ENCODE peak calls at places on chromosomes 16 and 17, in five cellular contexts. B is tibial artery; Z is BE2C; F is SK-N-SH; L is CD8-positive, alpha-beta T cell. S is an unnamed sample. For H3K36me3, the result is how much of the 10 kb centered on the place peaks cover.

GRCh38 chr16:35011-35775 is 18.2 kb downstream of the POLR3K start:
- DNase-seq in B (no peak), Z (no peak), F (no peak), L (no peak), S (no peak)

GRCh38 chr17:67390646-67391480 is 13.8 kb downstream of the PITPNC1 start:
- DNase-seq in B (no peak), Z (no peak), F (no peak), L (peak), S (peak)

GRCh38 chr17:72972263-72972951 is 120.1 kb downstream of the SLC39A11 start:
- DNase-seq in B (no peak), Z (no peak), F (no peak), L (no peak), S (no peak)

GRCh38 chr16:212999-213398 is 16.2 kb downstream of the LUC7L start:
- DNase-seq in B (no peak), Z (no peak), F (no peak), L (no peak), S (no peak)

GRCh38 chr17:49015924-49016774 is 19.0 kb downstream of the IGF2BP1 start:
- DNase-seq in B (no peak), Z (no peak), F (no peak), L (no peak), S (no peak)

GRCh38 chr17:72580321-72581127 is 459.7 kb downstream of the SOX9 start:
- DNase-seq in B (no peak), Z (no peak), F (no peak), L (no peak), S (no peak)

GRCh38 chr17:7992924-7993323 is 9.5 kb upstream of the GUCY2D start:
- DNase-seq in B (no peak), Z (no peak), F (no peak), L (no peak), S (no peak)

GRCh38 chr17:10141436-10141835 is 57.0 kb downstream of the GAS7 start:
- DNase-seq in B (no peak), Z (no peak), F (no peak), L (no peak), S (no peak)

GRCh38 chr17:7703584-7704574 is 1.1 kb upstream of the EFNB3 start:
- DNase-seq in B (no peak), Z (peak), F (peak), L (no peak), S (no peak)

GRCh38 chr17:17496189-17497064 is at the start of gene RASD1:
- DNase-seq in B (peak), Z (peak), F (peak), L (peak), S (peak)

GRCh38 chr16:30112197-30113030 is 923 bp downstream of the GDPD3 start:
- DNase-seq in B (peak), Z (peak), F (peak), L (no peak), S (no peak)

GRCh38 chr17:5630434-5630833 is 46.1 kb upstream of the NLRP1 start:
- DNase-seq in B (no peak), Z (no peak), F (no peak), L (no peak), S (no peak)

GRCh38 chr16:79081292-79082066 is 519.1 kb downstream of the MAF start:
- DNase-seq in B (no peak), Z (no peak), F (no peak), L (no peak), S (no peak)

GRCh38 chr17:50265212-50265611 is 9.1 kb upstream of the TMEM92 start:
- DNase-seq in B (peak), Z (no peak), F (peak), L (no peak), S (no peak)

GRCh38 chr17:67602974-67603373 is 114.8 kb upstream of the NOL11 start:
- DNase-seq in B (no peak), Z (peak), F (peak), L (peak), S (peak)

GRCh38 chr16:66705790-66706505 is 9.4 kb upstream of the CMTM4 start:
- DNase-seq in B (peak), Z (peak), F (no peak), L (no peak), S (no peak)

GRCh38 chr16:1712791-1713261 is 6.8 kb downstream of the MAPK8IP3 start:
- DNase-seq in B (no peak), Z (no peak), F (no peak), L (no peak), S (no peak)

GRCh38 chr17:19338031-19338990 is 24.2 kb downstream of the B9D1 start:
- DNase-seq in B (no peak), Z (peak), F (peak), L (peak), S (peak)

GRCh38 chr16:21560462-21560861 is 38.9 kb upstream of the METTL9 start:
- DNase-seq in B (no peak), Z (no peak), F (no peak), L (no peak), S (no peak)

GRCh38 chr17:64687959-64688358 is 25.9 kb upstream of the SMURF2 start:
- DNase-seq in B (no peak), Z (no peak), F (no peak), L (no peak), S (no peak)

GRCh38 chr17:72588961-72589360 is 468.1 kb downstream of the SOX9 start:
- DNase-seq in B (no peak), Z (peak), F (no peak), L (no peak), S (no peak)

GRCh38 chr17:35795007-35795870 is at the start of gene MMP28:
- DNase-seq in B (no peak), Z (peak), F (peak), L (no peak), S (no peak)

GRCh38 chr17:34781071-34781470 is 180.2 kb downstream of the CCT6B start:
- DNase-seq in B (no peak), Z (no peak), F (no peak), L (no peak), S (no peak)

GRCh38 chr17:72567774-72568173 is 447.0 kb downstream of the SOX9 start:
- DNase-seq in B (no peak), Z (peak), F (peak), L (no peak), S (no peak)

GRCh38 chr17:41769985-41770384 is 16.5 kb downstream of the JUP start:
- DNase-seq in B (no peak), Z (no peak), F (no peak), L (no peak), S (no peak)
- H3K36me3 ChIP-seq in B (half or more), Z (under half), F (under half), L (under half), S (under half)

DNA sequence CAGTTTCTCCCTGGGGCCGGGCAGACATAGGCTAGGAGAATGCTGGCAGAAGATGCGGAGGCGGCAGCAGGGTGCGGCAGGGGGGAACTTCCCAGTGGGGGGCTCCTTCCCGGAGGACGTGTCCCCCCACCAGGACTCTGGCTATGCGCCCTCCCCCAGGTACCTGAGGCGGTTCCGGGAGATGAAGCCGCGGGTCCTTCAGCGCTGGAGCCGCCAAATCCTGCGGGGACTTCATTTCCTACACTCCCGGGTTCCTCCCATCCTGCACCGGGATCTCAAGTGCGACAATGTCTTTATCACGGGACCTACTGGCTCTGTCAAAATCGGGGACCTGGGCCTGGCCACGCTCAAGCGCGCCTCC is 3.3 kb downstream of the WNK4 start:
- DNase-seq in B (no peak), Z (no peak), F (no peak), L (no peak), S (no peak)
- H3K36me3 ChIP-seq in B (under half), Z (under half), F (under half), L (under half), S (under half)

GRCh38 chr17:57369509-57369945 is 113.2 kb downstream of the MSI2 start:
- DNase-seq in B (no peak), Z (no peak), F (no peak), L (no peak), S (no peak)

GRCh38 chr17:57372156-57372555 is 115.8 kb downstream of the MSI2 start:
- DNase-seq in B (no peak), Z (no peak), F (no peak), L (no peak), S (no peak)

GRCh38 chr17:57368637-57369336 is 112.5 kb downstream of the MSI2 start:
- DNase-seq in B (no peak), Z (no peak), F (no peak), L (no peak), S (no peak)

GRCh38 chr17:57370051-57370581 is 113.8 kb downstream of the MSI2 start:
- DNase-seq in B (no peak), Z (no peak), F (peak), L (no peak), S (no peak)

DNA sequence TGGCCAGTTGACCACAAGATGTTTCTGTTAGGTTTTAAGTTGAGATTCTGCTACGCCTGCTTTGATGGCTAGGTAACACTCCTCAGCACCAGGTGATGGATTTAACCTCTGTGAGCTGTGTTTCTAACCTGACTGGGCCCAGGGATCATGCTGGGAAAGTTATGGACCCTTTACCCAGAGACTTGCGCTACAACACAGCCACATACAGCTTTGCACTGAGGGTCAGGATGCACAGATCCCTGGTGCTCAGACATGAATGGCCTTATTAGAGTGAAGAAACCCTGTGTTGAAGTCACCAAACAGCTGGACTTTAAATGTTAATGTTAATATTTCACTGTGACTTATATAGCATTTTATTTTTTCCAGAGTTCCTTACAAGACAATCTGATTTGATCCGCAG is 114.3 kb downstream of the MSI2 start:
- DNase-seq in B (no peak), Z (no peak), F (no peak), L (no peak), S (no peak)
- H3K36me3 ChIP-seq in B (under half), Z (under half), F (under half), L (under half), S (under half)

DNA sequence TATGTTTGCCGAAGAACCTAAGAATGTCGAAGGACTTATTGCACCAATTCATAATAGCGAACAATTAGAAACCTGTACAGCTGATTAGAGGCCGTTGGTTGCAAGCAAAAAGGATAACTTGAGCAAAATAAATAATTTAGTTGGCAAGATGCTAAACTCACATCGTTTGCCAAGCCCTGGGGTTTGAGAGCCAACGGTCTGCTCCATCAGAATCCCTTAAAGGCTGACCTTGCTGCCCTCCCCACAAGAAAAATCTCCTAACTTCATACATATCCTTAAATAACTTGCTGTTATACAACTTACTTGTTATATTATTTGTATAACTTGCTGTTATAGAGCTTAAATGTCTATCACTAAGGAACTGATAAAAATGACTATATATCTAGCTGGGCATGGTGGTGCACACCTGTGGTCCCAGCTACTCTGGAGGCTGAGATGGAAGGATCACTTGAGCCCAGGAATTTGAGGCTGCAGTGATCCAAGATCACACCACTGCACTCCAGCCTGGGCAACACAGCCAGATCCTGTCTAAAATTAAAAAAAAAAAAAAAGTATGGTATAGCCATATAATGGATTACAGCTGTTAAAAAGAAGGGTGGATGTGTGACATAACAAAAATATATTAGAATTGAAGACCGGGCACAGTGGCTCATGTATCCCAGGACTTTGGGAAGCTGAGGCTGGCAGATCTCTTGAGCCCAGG is 1.9 kb upstream of the TRIM37 start:
- DNase-seq in B (no peak), Z (no peak), F (no peak), L (no peak), S (no peak)
- H3K36me3 ChIP-seq in B (under half), Z (under half), F (under half), L (under half), S (under half)

DNA sequence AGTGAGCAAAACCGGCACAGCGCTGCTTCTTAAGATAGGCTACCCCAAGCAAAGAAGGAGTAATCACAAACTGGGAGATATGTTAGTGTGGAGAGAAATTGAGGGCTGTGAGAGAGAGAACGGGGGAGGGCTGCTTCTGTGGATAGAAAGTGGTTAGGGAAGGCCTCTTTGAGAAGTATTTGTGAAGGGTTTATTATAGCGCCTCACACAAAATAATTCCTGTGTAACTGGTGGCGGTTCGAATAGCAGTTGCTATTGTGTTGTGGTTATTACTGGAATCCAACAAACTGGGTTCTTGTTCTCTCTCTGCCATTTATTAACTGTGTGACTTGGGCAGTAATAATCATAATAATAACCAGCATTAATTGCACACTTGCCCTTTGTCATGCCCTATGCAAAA is 9.2 kb upstream of the CISD3 start:
- DNase-seq in B (no peak), Z (no peak), F (no peak), L (no peak), S (no peak)
- H3K36me3 ChIP-seq in B (half or more), Z (under half), F (half or more), L (under half), S (under half)

GRCh38 chr16:89304941-89305705 is 87.6 kb downstream of the ZNF778 start:
- DNase-seq in B (no peak), Z (no peak), F (no peak), L (no peak), S (no peak)

GRCh38 chr16:89300976-89301360 is 83.5 kb downstream of the ZNF778 start:
- DNase-seq in B (no peak), Z (no peak), F (no peak), L (no peak), S (no peak)

GRCh38 chr16:89303604-89304003 is 86.1 kb downstream of the ZNF778 start:
- DNase-seq in B (no peak), Z (no peak), F (no peak), L (no peak), S (no peak)

GRCh38 chr16:89307421-89307805 is 89.9 kb downstream of the ZNF778 start:
- DNase-seq in B (no peak), Z (no peak), F (no peak), L (no peak), S (no peak)

DNA sequence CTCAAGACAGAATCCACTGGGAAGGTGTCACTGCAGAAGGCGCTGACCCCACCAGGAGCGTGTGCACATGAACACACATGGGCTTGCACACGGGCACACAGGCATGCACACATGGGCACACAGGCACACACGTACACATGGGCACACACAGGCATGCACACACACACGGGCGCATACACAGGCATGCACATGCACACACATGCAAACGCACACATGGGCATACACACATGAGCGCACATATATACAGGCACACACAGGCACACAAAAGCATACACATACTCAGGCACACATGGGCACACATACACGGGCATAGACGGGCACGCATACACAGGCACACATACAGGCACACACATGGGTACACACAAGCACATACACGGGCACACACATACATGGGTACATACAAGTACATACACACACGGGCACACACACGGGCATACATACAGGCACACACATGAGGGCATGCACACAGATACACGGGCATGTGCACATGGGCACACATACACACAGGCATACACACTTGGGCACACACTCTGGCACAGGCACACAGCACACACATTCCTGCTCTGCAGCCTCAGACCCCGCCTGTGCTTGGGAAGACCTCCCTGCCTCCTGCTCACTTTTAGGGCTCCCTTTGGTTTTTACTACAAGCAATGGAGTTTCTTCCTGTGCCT is 86.8 kb downstream of the ZNF778 start:
- DNase-seq in B (no peak), Z (no peak), F (no peak), L (no peak), S (no peak)
- H3K36me3 ChIP-seq in B (under half), Z (under half), F (under half), L (under half), S (under half)